ENCODE peak calls at places on chromosomes 12 and 14, in ten cellular contexts. A, T, Y, M, C, H, X, Q, I and E are unnamed samples.

GRCh38 chr12:32671930-32672785 is 6.9 kb upstream of the DNM1L start:
- DNase-seq in M (no peak), C (no peak), Y (no peak), Q (peak), A (peak), H (no peak), X (peak), T (peak), I (peak), E (peak)

GRCh38 chr14:31927348-31927826 is 149.7 kb upstream of the ARHGAP5 start:
- DNase-seq in Y (no peak), T (peak), C (no peak), H (peak), A (peak), Q (peak), M (no peak), X (peak), I (peak), E (peak)

GRCh38 chr12:64674367-64674922 is 64.2 kb downstream of the RASSF3 start:
- DNase-seq in X (no peak), I (no peak), T (no peak), M (peak), Q (no peak), A (no peak), C (no peak), Y (peak), H (no peak), E (no peak)

GRCh38 chr12:30152705-30153104 is 369.0 kb upstream of the TMTC1 start:
- DNase-seq in C (no peak), H (no peak), T (no peak), X (no peak), A (no peak), Y (no peak), M (no peak), Q (no peak), I (no peak), E (no peak)

GRCh38 chr14:54410215-54410614 is 13.4 kb downstream of the CDKN3 start:
- DNase-seq in M (no peak), Q (no peak), Y (no peak), X (no peak), A (no peak), H (no peak), T (no peak), C (no peak), I (no peak), E (no peak)

GRCh38 chr12:107349839-107350238 is 256.5 kb upstream of the CRY1 start:
- DNase-seq in A (no peak), I (no peak), Y (no peak), H (no peak), Q (no peak), C (no peak), M (no peak), X (no peak), T (no peak), E (no peak)

GRCh38 chr14:71966528-71966927 is 34.3 kb downstream of the RGS6 start:
- DNase-seq in A (no peak), X (no peak), I (no peak), T (no peak), C (no peak), Q (no peak), Y (no peak), M (no peak), H (no peak), E (no peak)

GRCh38 chr14:66228267-66228970 is 257.8 kb upstream of the CCDC196 start:
- DNase-seq in A (peak), C (peak), I (peak), Y (no peak), Q (peak), M (no peak), T (no peak), X (peak), H (no peak), E (no peak)

GRCh38 chr12:55712154-55712553 is 3.7 kb upstream of the BLOC1S1 start:
- DNase-seq in H (peak), Q (no peak), T (no peak), X (no peak), I (no peak), C (no peak), Y (no peak), M (no peak), A (no peak), E (no peak)